ENCODE peak calls at places on chromosomes 11 and 22, in five cellular contexts. W, A, Z, K and B are unnamed samples. For H3K4me1, the result is how much of the 10 kb centered on the place peaks cover.

GRCh38 chr11:19808076-19808911 is 95.7 kb downstream of the NAV2 start:
- DNase-seq in W (no peak), A (no peak), Z (no peak), K (no peak), B (no peak)

GRCh38 chr11:66068154-66068821 is 1.8 kb upstream of the PACS1 start:
- DNase-seq in W (peak), A (peak), Z (peak), K (peak), B (peak)

GRCh38 chr11:108092134-108092533 is 29.2 kb upstream of the ACAT1 start:
- DNase-seq in W (no peak), A (no peak), Z (no peak), K (no peak), B (no peak)

GRCh38 chr11:1943977-1944376 is 3.2 kb upstream of the MRPL23 start:
- DNase-seq in W (no peak), A (no peak), Z (no peak), K (peak), B (no peak)

GRCh38 chr22:19679476-19680099 is 34.7 kb upstream of the SEPTIN5 start:
- DNase-seq in W (no peak), A (peak), Z (no peak), K (no peak), B (peak)

GRCh38 chr22:44732661-44733060 is 19.7 kb upstream of the ARHGAP8 start:
- DNase-seq in W (no peak), A (no peak), Z (no peak), K (no peak), B (no peak)

GRCh38 chr11:63670738-63671321 is 346 bp downstream of the ATL3 start:
- DNase-seq in W (no peak), A (peak), Z (no peak), K (no peak), B (peak)

GRCh38 chr22:47260551-47260950 is 498.1 kb downstream of the TBC1D22A start:
- DNase-seq in W (no peak), A (no peak), Z (no peak), K (no peak), B (no peak)

GRCh38 chr11:10263929-10264328 is 30.1 kb downstream of the SBF2 start:
- DNase-seq in W (no peak), A (no peak), Z (no peak), K (peak), B (peak)

GRCh38 chr11:57279131-57279530 is 42.1 kb upstream of the APLNR start:
- DNase-seq in W (no peak), A (no peak), Z (no peak), K (peak), B (no peak)

GRCh38 chr11:29564501-29564900 is 452.3 kb downstream of the KCNA4 start:
- DNase-seq in W (no peak), A (no peak), Z (no peak), K (no peak), B (no peak)

GRCh38 chr11:119108151-119108856 is 1.2 kb downstream of the C2CD2L start:
- DNase-seq in W (no peak), A (peak), Z (no peak), K (peak), B (peak)

GRCh38 chr11:111602865-111603632 is 800 bp downstream of the SIK2 start:
- DNase-seq in W (peak), A (no peak), Z (no peak), K (peak), B (peak)

GRCh38 chr11:96037267-96037990 is 113.5 kb upstream of the MTMR2 start:
- DNase-seq in W (no peak), A (no peak), Z (no peak), K (no peak), B (peak)

GRCh38 chr22:48640890-48641771 is 1186.5 kb downstream of the BRD1 start:
- DNase-seq in W (no peak), A (no peak), Z (no peak), K (no peak), B (no peak)

GRCh38 chr11:115242982-115243381 is 261.2 kb downstream of the CADM1 start:
- DNase-seq in W (no peak), A (no peak), Z (no peak), K (no peak), B (no peak)

GRCh38 chr11:13685461-13686108 is 17.1 kb downstream of the FAR1 start:
- DNase-seq in W (no peak), A (no peak), Z (no peak), K (peak), B (peak)

GRCh38 chr11:95067042-95067827 is 516 bp downstream of the SRSF8 start:
- DNase-seq in W (peak), A (peak), Z (no peak), K (peak), B (peak)

GRCh38 chr11:130189492-130190210 is 30.1 kb downstream of the ST14 start:
- DNase-seq in W (no peak), A (peak), Z (no peak), K (no peak), B (no peak)

GRCh38 chr11:130188047-130188446 is 28.5 kb downstream of the ST14 start:
- DNase-seq in W (no peak), A (no peak), Z (no peak), K (no peak), B (no peak)

GRCh38 chr11:130190371-130190881 is 30.8 kb downstream of the ST14 start:
- DNase-seq in W (no peak), A (no peak), Z (no peak), K (no peak), B (no peak)

GRCh38 chr11:130187096-130187495 is 27.5 kb downstream of the ST14 start:
- DNase-seq in W (no peak), A (no peak), Z (no peak), K (no peak), B (no peak)

DNA sequence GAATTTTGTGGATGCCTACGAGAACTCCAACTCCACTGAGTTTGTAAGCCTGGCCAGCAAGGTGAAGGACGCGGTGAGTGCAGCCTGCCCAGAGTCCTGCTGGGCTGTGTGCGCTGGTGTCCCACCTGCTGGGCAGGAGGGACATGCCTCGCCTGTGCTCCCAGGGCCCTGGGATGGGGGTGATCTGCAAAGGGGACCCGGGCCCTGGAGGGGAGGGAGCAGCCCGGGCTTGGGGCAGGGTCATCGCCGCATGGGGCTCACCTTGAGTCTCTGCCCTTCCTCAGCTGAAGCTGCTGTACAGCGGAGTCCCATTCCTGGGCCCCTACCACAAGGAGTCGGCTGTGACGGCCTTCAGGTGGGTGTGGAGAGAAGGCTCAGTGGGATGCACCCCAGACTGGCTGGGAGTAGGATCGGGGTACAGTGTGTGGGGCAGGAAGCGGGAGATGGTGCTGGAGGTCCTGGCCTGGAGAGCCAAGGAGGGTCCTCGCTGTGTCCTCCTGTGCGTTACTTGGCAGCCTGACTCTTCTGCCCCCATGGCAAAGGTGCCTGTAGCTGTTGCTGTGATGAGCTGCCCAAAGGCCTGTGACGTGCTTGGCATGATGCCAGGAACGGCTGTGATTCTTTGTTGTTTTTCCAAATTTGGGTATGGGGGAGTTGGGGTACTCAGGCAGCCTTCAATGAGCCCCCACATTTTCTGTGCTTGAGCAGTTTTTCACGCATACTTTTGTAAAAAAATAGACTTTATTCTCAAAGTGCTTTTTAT is 29.2 kb downstream of the ST14 start:
- DNase-seq in W (no peak), A (no peak), Z (no peak), K (no peak), B (no peak)
- H3K4me1 ChIP-seq in W (under half), A (under half), Z (under half), K (under half), B (under half)

GRCh38 chr11:70418130-70418529 is 19.8 kb downstream of the CTTN start:
- DNase-seq in W (no peak), A (no peak), Z (no peak), K (no peak), B (no peak)
- H4K8ac ChIP-seq in W (no peak), A (no peak), Z (no peak), K (no peak), B (no peak)

DNA sequence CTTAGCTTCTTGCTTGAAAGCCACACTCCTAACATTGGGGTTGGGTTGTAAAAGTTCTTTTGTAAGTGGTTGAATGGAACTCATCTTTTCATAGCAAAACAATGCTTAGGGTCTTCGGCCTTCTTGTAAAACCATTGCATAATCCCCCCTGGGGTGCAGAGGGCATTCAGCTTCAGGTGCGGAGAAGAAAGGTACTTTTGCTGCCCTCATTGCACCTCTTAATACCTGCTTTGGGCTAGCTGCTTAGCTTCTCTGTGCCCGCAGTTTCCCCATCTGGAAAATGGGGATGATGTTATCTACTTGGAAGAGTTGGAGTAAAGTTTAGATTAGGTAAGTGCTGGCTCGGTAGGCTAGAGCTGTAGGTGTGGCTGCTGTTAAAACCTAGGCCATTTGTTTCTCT is 10.1 kb downstream of the TEAD1 start:
- DNase-seq in W (no peak), A (no peak), Z (no peak), K (no peak), B (no peak)
- H3K4me1 ChIP-seq in W (half or more), A (half or more), Z (under half), K (half or more), B (half or more)

DNA sequence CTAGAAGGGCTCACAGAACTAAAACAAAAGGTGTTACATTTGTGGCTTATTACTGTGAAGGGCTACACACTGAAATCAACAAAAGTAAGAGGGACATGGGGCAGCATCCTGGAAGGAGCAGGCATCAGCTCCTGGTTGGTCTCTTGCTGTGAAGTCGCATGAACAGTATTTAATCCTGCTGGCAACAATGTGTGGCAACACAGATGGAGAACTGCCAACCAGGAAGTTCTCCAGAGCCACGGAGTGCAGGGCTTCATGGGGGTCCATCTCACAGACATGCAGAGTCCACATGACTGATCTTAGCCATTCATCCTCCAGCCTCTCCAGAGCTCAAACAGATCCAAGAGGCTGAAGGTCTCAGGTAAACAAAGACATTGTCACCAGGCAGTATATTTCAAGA is 32.8 kb upstream of the FGF3 start:
- DNase-seq in W (no peak), A (no peak), Z (no peak), K (no peak), B (peak)
- H4K8ac ChIP-seq in W (no peak), A (no peak), Z (no peak), K (no peak), B (no peak)

GRCh38 chr22:41805639-41806038 is 5.2 kb downstream of the CCDC134 start:
- DNase-seq in W (no peak), A (no peak), Z (no peak), K (no peak), B (no peak)
- H3K4me1 ChIP-seq in W (under half), A (under half), Z (under half), K (under half), B (under half)

GRCh38 chr11:64846998-64847666 is 2.7 kb upstream of the CDC42BPG start:
- DNase-seq in W (peak), A (peak), Z (peak), K (peak), B (peak)

GRCh38 chr11:64844330-64845124 is at the start of gene CDC42BPG:
- DNase-seq in W (no peak), A (peak), Z (no peak), K (peak), B (peak)

GRCh38 chr11:64842851-64843841 is 1.3 kb downstream of the CDC42BPG start:
- DNase-seq in W (no peak), A (no peak), Z (no peak), K (no peak), B (peak)

GRCh38 chr11:64843971-64844329 is 503 bp downstream of the CDC42BPG start:
- DNase-seq in W (no peak), A (no peak), Z (no peak), K (no peak), B (no peak)

DNA sequence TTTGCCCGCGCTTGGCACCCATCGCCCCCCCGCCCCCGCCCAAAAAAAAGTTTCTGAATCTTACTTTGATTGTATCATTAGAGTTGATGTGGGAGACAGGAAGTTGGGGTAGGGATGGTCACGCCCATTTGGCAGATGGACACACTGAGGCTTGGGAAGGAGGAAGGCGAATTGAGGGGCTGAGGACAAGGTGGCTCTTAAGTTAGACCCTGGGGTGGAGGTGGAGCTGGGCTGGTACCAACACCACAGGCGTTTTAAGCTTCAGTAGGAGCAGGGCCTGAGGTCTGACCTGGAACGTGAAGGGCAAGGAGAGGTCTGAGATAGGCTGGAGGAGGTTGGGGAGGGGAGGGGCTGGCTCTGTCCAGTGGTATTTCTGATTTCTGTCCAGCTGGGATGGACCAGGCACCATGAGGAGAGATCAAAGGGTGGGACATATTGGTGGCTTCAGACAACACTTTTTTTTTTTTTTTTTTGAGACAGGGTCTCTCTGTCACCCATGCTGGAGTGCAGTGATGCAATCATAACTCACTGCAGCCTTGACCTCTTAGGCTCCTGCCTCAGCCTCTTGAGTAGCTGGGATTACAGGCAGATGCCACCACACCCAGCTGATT is 777 bp upstream of the CDC42BPG start:
- DNase-seq in W (no peak), A (no peak), Z (no peak), K (no peak), B (no peak)
- H4K8ac ChIP-seq in W (no peak), A (no peak), Z (peak), K (peak), B (no peak)

GRCh38 chr11:3859373-3859881 is 4.0 kb downstream of the STIM1 start:
- DNase-seq in W (no peak), A (peak), Z (no peak), K (no peak), B (peak)
- H3K4me1 ChIP-seq in W (under half), A (under half), Z (under half), K (under half), B (under half)

DNA sequence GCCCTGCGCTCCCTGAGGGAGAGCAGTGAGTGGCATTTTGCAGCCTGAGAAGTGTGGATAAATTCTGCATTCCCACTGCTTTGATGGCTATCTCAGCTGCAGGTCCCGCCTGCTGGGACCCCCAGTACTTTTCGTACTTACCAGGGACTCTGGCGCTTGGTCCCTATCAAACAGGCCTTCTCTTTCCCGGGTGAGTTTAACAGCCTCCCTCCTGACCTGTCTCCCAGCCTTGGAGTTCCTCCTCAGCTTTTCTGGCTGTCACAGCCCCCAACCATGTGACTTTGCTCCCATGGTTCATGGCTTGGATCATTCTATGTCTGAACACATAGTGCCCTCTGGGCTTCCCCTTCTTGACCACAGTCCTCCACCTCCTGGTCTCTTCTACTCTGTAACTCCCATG is 56.9 kb downstream of the PARVA start:
- DNase-seq in W (no peak), A (no peak), Z (no peak), K (peak), B (no peak)
- H4K8ac ChIP-seq in W (no peak), A (no peak), Z (no peak), K (peak), B (no peak)